ENCODE peak calls at places on chromosomes 12 and 14, in five cellular contexts. W is ascending aorta; E is CD4-positive, alpha-beta T cell; U is HCT116; B is A549. R is an unnamed sample.

GRCh38 chr12:66587912-66588311 is 91.0 kb downstream of the GRIP1 start:
- DNase-seq in B (no peak), U (no peak), W (no peak), E (no peak), R (no peak)

GRCh38 chr12:9364224-9365176 is 156.3 kb upstream of the PZP start:
- DNase-seq in E (no peak), U (no peak), B (no peak), W (no peak), R (no peak)

GRCh38 chr12:19970826-19971225 is 397.5 kb upstream of the PDE3A start:
- DNase-seq in B (no peak), E (no peak), U (no peak), W (no peak), R (no peak)

GRCh38 chr14:101198398-101199027 is 295.0 kb upstream of the RTL1 start:
- DNase-seq in U (no peak), B (no peak), W (no peak), E (no peak), R (no peak)

GRCh38 chr12:48999371-49000131 is at the start of gene DDN:
- DNase-seq in B (no peak), U (peak), W (no peak), E (no peak), R (no peak)

GRCh38 chr12:7832059-7832696 is 40.5 kb downstream of the SLC2A14 start:
- DNase-seq in E (no peak), U (peak), B (peak), W (no peak), R (no peak)

GRCh38 chr14:72699852-72700257 is 194.0 kb downstream of the DPF3 start:
- DNase-seq in W (peak), B (no peak), U (no peak), E (no peak), R (no peak)

GRCh38 chr14:53963491-53964227 is 7.0 kb upstream of the BMP4 start:
- DNase-seq in B (no peak), U (no peak), E (no peak), W (no peak), R (no peak)

GRCh38 chr12:123047289-123047688 is 66.8 kb downstream of the ARL6IP4 start:
- DNase-seq in B (no peak), W (no peak), E (no peak), U (no peak), R (no peak)

GRCh38 chr14:32494566-32495434 is 165.7 kb downstream of the AKAP6 start:
- DNase-seq in W (no peak), B (no peak), E (no peak), U (no peak), R (no peak)

GRCh38 chr14:59919582-59920377 is at the start of gene LRRC9:
- DNase-seq in E (no peak), B (no peak), U (no peak), W (no peak), R (no peak)

GRCh38 chr12:102484017-102484731 is 3.8 kb upstream of the IGF1 start:
- DNase-seq in B (peak), E (peak), U (peak), W (no peak), R (no peak)

DNA sequence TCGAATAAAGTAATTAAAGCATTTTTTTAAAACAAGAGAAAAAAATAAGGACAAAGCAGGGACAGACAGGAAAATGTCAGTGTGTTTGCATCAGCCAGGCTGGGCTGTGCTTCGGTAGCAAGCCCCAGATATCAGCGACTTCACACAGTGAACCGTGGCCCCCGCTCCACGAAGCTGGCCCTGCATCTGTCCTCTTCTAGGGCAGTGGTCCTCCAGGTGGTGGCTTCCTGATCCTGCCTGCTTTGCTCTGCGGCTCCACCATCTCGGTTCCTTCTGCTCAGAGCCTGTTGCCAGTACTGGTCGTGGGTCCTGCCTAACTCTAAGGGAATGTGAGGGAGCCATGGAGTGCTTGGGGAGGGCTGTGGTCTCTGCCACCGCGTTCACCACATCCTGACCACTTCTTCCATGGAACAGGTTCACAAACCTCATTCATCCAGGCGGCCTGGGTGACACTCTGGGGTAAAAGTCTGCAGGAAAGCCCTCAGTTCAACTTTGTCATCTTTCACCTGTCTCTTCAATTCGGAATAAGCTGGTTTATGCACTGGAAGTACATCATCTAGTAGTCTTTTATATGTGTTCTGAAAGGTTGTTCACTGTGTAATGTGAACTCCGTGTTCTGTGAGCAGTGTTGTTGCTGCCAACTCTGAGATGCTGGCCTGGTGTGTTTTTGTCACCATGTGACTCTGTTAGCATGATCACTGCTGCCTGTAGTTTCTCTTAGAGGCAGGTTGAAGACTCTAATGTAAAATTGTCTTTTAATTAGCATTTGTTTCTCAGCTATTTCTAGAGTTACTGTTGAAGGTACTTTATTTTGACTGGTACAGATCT is 47.9 kb downstream of the ANKRD9 start:
- DNase-seq in U (no peak), E (no peak), B (no peak), W (no peak), R (no peak)
- TF ChIP-seq CTCF in U (no peak), E (no peak), B (no peak), W (no peak), R (no peak)

DNA sequence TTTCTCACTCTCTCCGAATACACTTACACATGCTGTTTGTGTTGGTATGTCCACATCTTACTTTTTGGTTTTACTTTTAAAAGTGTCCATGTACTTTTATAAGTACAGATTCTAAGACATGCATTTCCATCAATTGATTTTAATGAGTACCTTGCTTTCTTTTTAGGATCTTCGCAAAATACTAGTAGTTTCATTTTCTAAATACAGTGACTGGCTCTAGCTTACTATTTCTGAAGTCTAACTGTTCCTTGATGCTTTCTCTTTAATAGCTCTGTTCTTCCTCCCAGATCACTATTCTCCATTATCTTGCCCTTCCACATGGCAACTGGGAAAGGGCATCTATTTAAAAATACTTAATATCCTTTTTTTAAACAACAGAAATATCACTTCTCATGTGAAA is 164.1 kb downstream of the KITLG start:
- DNase-seq in W (no peak), U (no peak), B (no peak), E (no peak), R (no peak)
- H3K27ac ChIP-seq in W (no peak), U (no peak), B (no peak), E (no peak), R (no peak)

GRCh38 chr12:114508529-114509129 is 102.7 kb upstream of the TBX5 start:
- DNase-seq in B (peak), W (no peak), U (peak), E (peak), R (peak)

GRCh38 chr12:114512351-114512750 is 106.4 kb upstream of the TBX5 start:
- DNase-seq in B (no peak), E (no peak), W (no peak), U (no peak), R (no peak)
- TF ChIP-seq CTCF in B (no peak), E (no peak), W (no peak), U (no peak), R (no peak)

DNA sequence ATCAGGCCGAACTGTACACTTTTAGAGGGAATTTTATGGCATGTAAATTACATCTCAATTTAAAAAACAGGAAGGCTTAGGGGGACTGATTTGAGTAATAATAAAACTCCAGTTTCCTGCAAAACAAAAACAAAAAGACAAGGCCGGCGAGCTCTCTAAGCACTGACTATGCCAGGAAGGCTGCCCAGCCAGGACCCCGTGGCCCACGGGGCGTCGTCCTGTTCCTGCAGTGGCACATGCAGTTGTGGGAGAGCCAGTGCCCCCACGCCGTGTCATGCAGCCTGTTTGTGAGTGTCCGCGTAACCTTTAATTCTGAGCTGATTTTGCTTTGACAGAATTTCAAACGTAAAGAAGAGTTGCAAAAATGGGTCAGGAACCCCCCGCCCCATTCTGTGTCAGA is 10.5 kb downstream of the XRCC3 start:
- DNase-seq in W (no peak), U (no peak), E (no peak), B (no peak), R (no peak)
- H3K27ac ChIP-seq in W (no peak), U (no peak), E (no peak), B (no peak), R (no peak)

GRCh38 chr12:33248364-33248763 is 191.3 kb downstream of the SYT10 start:
- DNase-seq in E (no peak), W (no peak), B (no peak), U (no peak), R (no peak)
- TF ChIP-seq CTCF in E (no peak), W (no peak), B (no peak), U (no peak), R (no peak)

DNA sequence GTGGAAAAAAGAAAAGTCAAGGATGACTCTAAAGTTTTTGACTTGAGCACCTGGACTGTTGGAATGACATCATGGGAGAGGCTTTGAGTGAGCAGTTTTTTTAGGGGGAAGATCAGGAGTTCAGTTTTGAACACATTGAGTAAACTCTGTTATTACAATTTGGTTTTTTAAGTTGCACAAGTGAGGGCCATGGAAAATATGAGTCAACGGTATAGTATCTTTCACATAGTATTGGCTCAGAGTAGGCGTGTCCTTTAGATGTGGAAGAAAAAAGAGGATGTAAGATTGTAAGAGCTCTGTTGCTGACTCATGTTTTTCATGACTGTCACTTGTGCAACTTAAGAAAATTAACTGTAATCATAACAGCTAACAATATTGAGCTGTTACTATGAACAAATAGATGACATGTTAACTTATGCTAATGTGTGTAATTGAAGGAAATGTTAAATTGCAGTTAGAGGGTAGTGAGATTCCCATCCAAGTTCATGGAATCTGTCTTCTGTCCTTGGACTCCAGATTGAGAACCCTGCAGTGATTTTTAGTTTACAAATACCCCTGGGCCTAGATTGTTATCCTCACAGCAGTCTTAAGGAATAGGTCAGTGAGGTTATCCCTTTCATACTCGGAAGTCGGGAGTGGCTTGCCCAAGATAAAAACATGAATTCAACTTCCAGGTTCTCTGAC is 48.1 kb upstream of the ATP2B1 start:
- DNase-seq in U (peak), E (no peak), B (peak), W (no peak), R (no peak)
- H3K27ac ChIP-seq in U (no peak), E (no peak), B (peak), W (no peak), R (peak)